ENCODE peak calls at places on chromosome 7, in five cellular contexts. Z is sigmoid colon, I is body of pancreas, T is psoas muscle, R is colonic mucosa. U is an unnamed sample.

GRCh38 chr7:78232806-78233205 is 434.2 kb downstream of the PHTF2 start:
- DNase-seq in T (no peak), Z (no peak), R (no peak), I (no peak), U (no peak)

GRCh38 chr7:74032191-74032490 is 4.2 kb downstream of the ELN start:
- DNase-seq in R (no peak), T (peak), I (peak), Z (peak), U (no peak)

GRCh38 chr7:111755388-111755787 is 193.1 kb upstream of the IMMP2L start:
- DNase-seq in T (no peak), Z (no peak), R (no peak), I (no peak), U (no peak)

GRCh38 chr7:43872401-43873165 is 3.3 kb upstream of the MRPS24 start:
- DNase-seq in I (peak), R (peak), Z (peak), T (peak), U (no peak)

GRCh38 chr7:26091933-26092332 is 60.1 kb upstream of the NFE2L3 start:
- DNase-seq in Z (no peak), I (no peak), R (no peak), T (no peak), U (no peak)

GRCh38 chr7:46933596-46933995 is 648.3 kb downstream of the TNS3 start:
- DNase-seq in Z (no peak), I (no peak), T (no peak), R (no peak), U (no peak)

GRCh38 chr7:2313450-2314208 is 612 bp downstream of the SNX8 start:
- DNase-seq in R (peak), T (no peak), I (peak), Z (peak), U (no peak)

GRCh38 chr7:38953971-38954370 is 23.7 kb upstream of the POU6F2 start:
- DNase-seq in T (no peak), I (no peak), R (no peak), Z (no peak), U (no peak)

GRCh38 chr7:51303142-51303525 is 13.5 kb downstream of the COBL start:
- DNase-seq in Z (no peak), T (no peak), R (peak), I (no peak), U (no peak)

GRCh38 chr7:42407828-42408227 is 170.8 kb upstream of the GLI3 start:
- DNase-seq in T (no peak), R (no peak), I (no peak), Z (no peak), U (no peak)

GRCh38 chr7:110065112-110065511 is 1025.8 kb upstream of the LRRN3 start:
- DNase-seq in Z (no peak), R (no peak), I (no peak), T (no peak), U (no peak)

GRCh38 chr7:28629216-28629848 is 217.0 kb downstream of the CREB5 start:
- DNase-seq in T (peak), I (no peak), R (peak), Z (peak), U (no peak)

GRCh38 chr7:155173905-155174304 is 103.8 kb downstream of the HTR5A start:
- DNase-seq in Z (no peak), T (no peak), R (no peak), I (no peak), U (no peak)

GRCh38 chr7:135390829-135391228 is 119.1 kb downstream of the CNOT4 start:
- DNase-seq in R (no peak), T (no peak), I (peak), Z (no peak), U (no peak)

GRCh38 chr7:41628926-41629325 is 74.0 kb downstream of the INHBA start:
- DNase-seq in Z (no peak), I (no peak), R (no peak), T (no peak), U (no peak)

GRCh38 chr7:12719141-12719919 is 31.9 kb downstream of the ARL4A start:
- DNase-seq in T (no peak), Z (no peak), I (no peak), R (no peak), U (no peak)

GRCh38 chr7:27166475-27167169 is 1.3 kb upstream of the HOXA9 start:
- DNase-seq in R (no peak), Z (no peak), T (peak), I (no peak), U (no peak)

GRCh38 chr7:27167916-27168264 is 2.6 kb upstream of the HOXA9 start:
- DNase-seq in T (no peak), R (no peak), I (no peak), Z (peak), U (no peak)

GRCh38 chr7:27169658-27170493 is 4.2 kb downstream of the HOXA10 start:
- DNase-seq in R (no peak), T (peak), I (no peak), Z (peak), U (no peak)

GRCh38 chr7:27167170-27167505 is 1.8 kb upstream of the HOXA9 start:
- DNase-seq in Z (peak), R (no peak), I (no peak), T (peak), U (no peak)

GRCh38 chr7:27168265-27168947 is 3.1 kb upstream of the HOXA9 start:
- DNase-seq in Z (peak), I (no peak), T (peak), R (peak), U (no peak)
- TF ChIP-seq CTCF in Z (no peak), I (no peak), T (no peak), R (no peak), U (peak)

GRCh38 chr7:20075415-20075814 is 141.8 kb downstream of the MACC1 start:
- DNase-seq in R (no peak), Z (no peak), I (no peak), T (no peak), U (no peak)

GRCh38 chr7:20075992-20076813 is 141.0 kb downstream of the MACC1 start:
- DNase-seq in R (no peak), I (peak), Z (no peak), T (no peak), U (no peak)

GRCh38 chr7:20076835-20077234 is 140.3 kb downstream of the MACC1 start:
- DNase-seq in T (no peak), Z (no peak), I (no peak), R (no peak), U (no peak)
- H3K4me3 ChIP-seq in T (no peak), Z (no peak), I (no peak), R (no peak), U (no peak)

GRCh38 chr7:107789647-107790046 is 13.4 kb downstream of the SLC26A3 start:
- DNase-seq in T (no peak), I (no peak), Z (no peak), R (no peak), U (no peak)

GRCh38 chr7:107785170-107785569 is 17.9 kb downstream of the SLC26A3 start:
- DNase-seq in T (no peak), R (no peak), Z (no peak), I (no peak), U (no peak)

GRCh38 chr7:107788216-107788615 is 14.8 kb downstream of the SLC26A3 start:
- DNase-seq in R (no peak), T (no peak), Z (no peak), I (no peak), U (no peak)

GRCh38 chr7:107785926-107786325 is 17.1 kb downstream of the SLC26A3 start:
- DNase-seq in T (no peak), I (no peak), R (no peak), Z (peak), U (no peak)

GRCh38 chr7:107788662-107789061 is 14.4 kb downstream of the SLC26A3 start:
- DNase-seq in Z (no peak), R (no peak), T (no peak), I (no peak), U (no peak)
- TF ChIP-seq CTCF in Z (no peak), R (no peak), T (no peak), I (no peak), U (no peak)

DNA sequence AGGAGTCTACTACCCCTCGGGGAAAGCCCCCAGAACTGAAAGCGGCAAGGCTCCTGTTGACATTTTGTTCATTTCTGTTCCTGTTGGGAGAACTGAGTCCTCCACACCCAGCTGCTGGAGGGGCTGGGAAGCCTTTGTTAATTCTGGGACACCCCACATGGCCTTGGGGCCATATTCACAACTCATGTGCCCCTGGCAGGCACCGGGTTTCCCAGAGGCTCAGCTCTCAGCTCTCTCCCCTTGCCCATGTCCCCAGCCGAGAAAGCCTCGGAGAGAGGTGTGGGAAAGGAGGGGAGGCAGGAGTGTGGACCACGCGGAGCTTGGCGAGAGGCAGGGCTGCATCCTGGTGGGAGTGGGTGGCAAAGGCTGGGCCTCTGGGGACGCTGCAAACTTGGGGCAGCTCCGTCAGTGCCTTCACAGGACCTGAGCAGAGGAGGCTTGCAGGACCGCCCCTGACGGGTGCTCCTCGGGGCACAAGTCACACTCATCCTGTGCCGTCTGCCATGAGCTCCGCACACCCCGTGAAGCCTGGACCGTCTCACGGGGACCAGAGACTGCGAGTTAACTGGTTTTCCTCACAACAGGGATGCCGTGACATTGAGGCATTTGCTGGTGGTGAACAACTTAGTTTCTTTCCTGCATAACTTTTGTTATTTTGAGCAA is 140.9 kb downstream of the DNAJB6 start:
- DNase-seq in R (no peak), I (no peak), Z (peak), T (no peak), U (no peak)
- H3K4me3 ChIP-seq in R (no peak), I (no peak), Z (no peak), T (no peak), U (no peak)

DNA sequence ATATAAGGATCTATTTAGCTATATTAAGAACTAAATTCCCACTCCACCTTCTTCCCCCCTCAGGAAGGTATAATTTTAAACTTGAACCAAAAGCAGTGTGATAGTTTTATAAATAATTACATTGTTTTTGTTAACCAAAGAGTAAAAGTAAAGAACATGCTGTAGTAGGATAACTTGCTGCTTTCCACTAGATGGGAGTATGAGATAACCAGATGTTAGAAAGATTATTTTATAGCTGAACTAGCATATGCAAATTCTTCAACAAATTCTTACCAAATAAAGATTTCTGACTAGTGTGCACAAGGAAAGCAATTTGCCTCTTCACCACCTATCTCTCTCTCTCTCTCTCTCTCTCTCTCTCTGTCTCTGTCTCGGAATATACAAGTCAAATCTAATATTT is 31.8 kb downstream of the TES start:
- DNase-seq in I (no peak), Z (no peak), T (no peak), R (no peak), U (no peak)
- TF ChIP-seq CTCF in I (no peak), Z (no peak), T (no peak), R (no peak), U (no peak)

GRCh38 chr7:35537067-35538023 is 157.6 kb downstream of the HERPUD2 start:
- DNase-seq in R (peak), I (peak), T (peak), Z (peak), U (no peak)
- H3K4me3 ChIP-seq in R (peak), I (no peak), T (peak), Z (peak), U (peak)

DNA sequence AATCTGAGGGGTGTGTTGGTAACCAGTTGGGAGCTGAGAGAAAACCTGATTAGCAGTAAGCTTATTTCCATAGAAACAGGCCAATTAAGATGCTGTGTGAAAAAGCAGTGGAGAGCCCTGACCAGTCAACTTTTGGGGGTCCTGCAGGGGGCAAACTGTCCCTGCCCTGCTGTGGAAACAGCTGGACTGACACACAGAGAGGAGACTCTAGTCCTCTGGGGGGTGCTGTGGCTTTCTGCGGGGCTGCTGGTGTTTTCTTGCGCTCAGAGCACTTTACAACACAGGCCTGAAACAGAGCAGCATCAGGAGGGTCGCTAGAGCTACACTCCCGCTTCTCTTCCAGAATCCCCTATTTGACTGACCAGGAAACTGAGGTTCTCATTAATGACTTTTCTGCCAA is 546.9 kb upstream of the GALNT17 start:
- DNase-seq in T (no peak), Z (no peak), R (no peak), I (no peak), U (no peak)
- TF ChIP-seq CTCF in T (no peak), Z (no peak), R (no peak), I (no peak), U (no peak)

GRCh38 chr7:90455163-90456030 is 14.0 kb upstream of the PTTG1IP2 start:
- DNase-seq in Z (no peak), I (peak), R (peak), T (no peak), U (no peak)
- H3K4me3 ChIP-seq in Z (no peak), I (no peak), R (no peak), T (peak), U (no peak)

GRCh38 chr7:519429-519973 is at the start of gene PDGFA:
- DNase-seq in R (no peak), T (peak), Z (no peak), I (peak), U (no peak)

GRCh38 chr7:519974-520458 is 370 bp upstream of the PDGFA start:
- DNase-seq in R (no peak), Z (peak), I (peak), T (peak), U (no peak)

GRCh38 chr7:521221-522070 is 1.8 kb upstream of the PDGFA start:
- DNase-seq in I (peak), T (no peak), Z (no peak), R (no peak), U (no peak)

GRCh38 chr7:522071-522937 is 2.7 kb upstream of the PDGFA start:
- DNase-seq in Z (no peak), I (peak), T (no peak), R (peak), U (no peak)

GRCh38 chr7:520503-521161 is 986 bp upstream of the PDGFA start:
- DNase-seq in T (no peak), Z (no peak), R (no peak), I (no peak), U (no peak)
- TF ChIP-seq CTCF in T (no peak), Z (no peak), R (no peak), I (no peak), U (peak)

GRCh38 chr7:24595671-24596418 is 22.6 kb downstream of the PALS2 start:
- DNase-seq in R (no peak), Z (no peak), T (no peak), I (no peak), U (no peak)
- H3K4me3 ChIP-seq in R (no peak), Z (no peak), T (no peak), I (no peak), U (no peak)

U was measured in AG04449.